ENCODE peak calls at places on chromosomes 3 and 15, in four cellular contexts. J is left ventricle myocardium inferior; Z is CD4-positive, CD25-positive, alpha-beta regulatory T cell; T is Karpas-422. N is an unnamed sample.
A peak's percentile ranks its signal among the peaks of the same experiment; 100 is the strongest.

GRCh38 chr3:39249453-39250115 is 30.3 kb downstream of the CX3CR1 start:
- DNase-seq in J (no peak), Z (no peak), T (no peak), N (no peak)

GRCh38 chr15:73818308-73818985 is 54.9 kb upstream of the TBC1D21 start:
- DNase-seq in J (no peak), Z (no peak), T (no peak), N (no peak)

GRCh38 chr3:16668776-16669545 is 63.7 kb upstream of the DAZL start:
- DNase-seq in J (no peak), Z (no peak), T (no peak), N (no peak)

GRCh38 chr3:109899930-109900329 is 562.6 kb upstream of the DPPA4 start:
- DNase-seq in J (no peak), Z (no peak), T (no peak), N (no peak)

GRCh38 chr3:138441742-138442141 is 7.3 kb downstream of the ESYT3 start:
- DNase-seq in J (no peak), Z (no peak), T (no peak), N (no peak)

GRCh38 chr15:57457726-57458125 is 81.4 kb downstream of the CGNL1 start:
- DNase-seq in J (no peak), Z (no peak), T (no peak), N (no peak)

GRCh38 chr3:127789051-127789450 is 33.3 kb downstream of the MGLL start:
- DNase-seq in J (no peak), Z (no peak), T (no peak), N (no peak)

GRCh38 chr3:194476784-194477183 is 10.0 kb downstream of the ATP13A3 start:
- DNase-seq in J (peak; percentile 46), Z (no peak), T (no peak), N (peak; percentile 65)

GRCh38 chr3:197367081-197367780 is 68.8 kb upstream of the DLG1 start:
- DNase-seq in J (no peak), Z (no peak), T (no peak), N (no peak)

GRCh38 chr3:129603561-129603942 is 2.9 kb downstream of the PLXND1 start:
- DNase-seq in J (no peak), Z (no peak), T (no peak), N (no peak)

GRCh38 chr15:62569460-62570404 is 404.6 kb upstream of the C2CD4B start:
- DNase-seq in J (peak; percentile 64), Z (no peak), T (no peak), N (peak; percentile 79)

GRCh38 chr3:115835946-115836345 is 212.6 kb downstream of the GAP43 start:
- DNase-seq in J (no peak), Z (no peak), T (no peak), N (no peak)

GRCh38 chr15:78077053-78077859 is at the start of gene TBC1D2B:
- DNase-seq in J (peak; percentile 72), Z (peak; percentile 65), T (peak; percentile 82), N (peak; percentile 85)

GRCh38 chr3:74332165-74332564 is 282.3 kb downstream of the CNTN3 start:
- DNase-seq in J (no peak), Z (no peak), T (no peak), N (no peak)

GRCh38 chr3:65545429-65545828 is 493.3 kb downstream of the MAGI1 start:
- DNase-seq in J (no peak), Z (no peak), T (no peak), N (no peak)

GRCh38 chr3:129992781-129993180 is 18.3 kb downstream of the TRH start:
- DNase-seq in J (no peak), Z (no peak), T (peak; percentile 49), N (no peak)

GRCh38 chr3:132088291-132088690 is 53.5 kb upstream of the CPNE4 start:
- DNase-seq in J (no peak), Z (no peak), T (no peak), N (no peak)

GRCh38 chr3:129020691-129021090 is 19.6 kb downstream of the EFCC1 start:
- DNase-seq in J (no peak), Z (no peak), T (no peak), N (no peak)

GRCh38 chr3:101932326-101933108 is 83.2 kb downstream of the NFKBIZ start:
- DNase-seq in J (no peak), Z (no peak), T (no peak), N (no peak)

GRCh38 chr15:65927545-65927944 is 58.3 kb downstream of the RAB11A start:
- DNase-seq in J (no peak), Z (no peak), T (no peak), N (no peak)

GRCh38 chr3:9223683-9224082 is 25.8 kb downstream of the SRGAP3 start:
- DNase-seq in J (no peak), Z (no peak), T (no peak), N (no peak)

GRCh38 chr3:3071136-3071535 is 39.0 kb downstream of the IL5RA start:
- DNase-seq in J (no peak), Z (no peak), T (no peak), N (no peak)

GRCh38 chr3:96814581-96815567 is at the start of gene EPHA6:
- DNase-seq in J (no peak), Z (no peak), T (no peak), N (no peak)

GRCh38 chr3:149653136-149653535 is 4.7 kb downstream of the WWTR1 start:
- DNase-seq in J (no peak), Z (no peak), T (no peak), N (no peak)

GRCh38 chr3:193783166-193783896 is 190.3 kb downstream of the OPA1 start:
- DNase-seq in J (no peak), Z (no peak), T (no peak), N (no peak)

GRCh38 chr15:35000511-35000910 is 12.4 kb upstream of the ZNF770 start:
- DNase-seq in J (no peak), Z (no peak), T (no peak), N (no peak)

GRCh38 chr3:31275038-31275562 is 257.6 kb upstream of the STT3B start:
- DNase-seq in J (no peak), Z (no peak), T (no peak), N (no peak)

GRCh38 chr3:141006344-141006743 is 44.8 kb upstream of the SPSB4 start:
- DNase-seq in J (no peak), Z (no peak), T (no peak), N (no peak)

GRCh38 chr3:85842081-85842480 is 883.3 kb downstream of the CADM2 start:
- DNase-seq in J (no peak), Z (no peak), T (no peak), N (no peak)

GRCh38 chr15:42194502-42194901 is 13.6 kb downstream of the VPS39 start:
- DNase-seq in J (no peak), Z (no peak), T (no peak), N (no peak)

GRCh38 chr3:195555110-195555509 is 12.0 kb upstream of the PPP1R2 start:
- DNase-seq in J (no peak), Z (no peak), T (no peak), N (no peak)

GRCh38 chr3:16551342-16551976 is 38.0 kb upstream of the RFTN1 start:
- DNase-seq in J (no peak), Z (no peak), T (peak; percentile 29), N (no peak)

GRCh38 chr3:44339181-44339741 is 695 bp downstream of the TCAIM start:
- DNase-seq in J (no peak), Z (no peak), T (no peak), N (no peak)

GRCh38 chr3:57157666-57158065 is 7.5 kb downstream of the IL17RD start:
- DNase-seq in J (no peak), Z (no peak), T (no peak), N (no peak)

GRCh38 chr3:57152761-57153160 is 12.4 kb downstream of the IL17RD start:
- DNase-seq in J (no peak), Z (no peak), T (no peak), N (no peak)

GRCh38 chr3:57152150-57152549 is 13.0 kb downstream of the IL17RD start:
- DNase-seq in J (peak; percentile 33), Z (no peak), T (no peak), N (no peak)

GRCh38 chr3:57155214-57155613 is 9.9 kb downstream of the IL17RD start:
- DNase-seq in J (no peak), Z (no peak), T (no peak), N (no peak)

GRCh38 chr3:57154470-57154869 is 10.7 kb downstream of the IL17RD start:
- DNase-seq in J (no peak), Z (no peak), T (no peak), N (no peak)
- H3K4me1 ChIP-seq in J (peaks cover 63% of the 10 kb centered on the region), Z (peaks cover 9% of the 10 kb centered on the region), T (peaks cover 3% of the 10 kb centered on the region), N (no peaks in the 10 kb centered on the region)

DNA sequence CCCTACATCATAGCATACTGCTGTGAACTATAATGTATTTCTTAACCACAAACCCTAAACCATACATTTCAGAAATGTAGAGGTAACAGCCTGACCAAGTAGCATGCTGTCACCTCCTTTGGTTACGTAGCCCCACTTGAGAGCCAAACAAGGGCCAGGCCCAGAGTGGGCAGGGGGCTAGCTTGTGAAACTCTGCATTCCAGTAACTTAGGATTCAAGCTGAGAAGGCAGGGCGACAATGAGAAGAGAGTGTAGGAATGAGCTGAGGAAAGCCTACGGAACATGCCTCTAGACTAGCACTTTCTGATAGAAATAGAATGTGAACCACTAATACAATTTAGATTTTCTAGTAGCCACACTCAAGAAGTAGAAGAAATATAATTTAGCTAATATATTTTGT is 135.9 kb downstream of the GREM1 start:
- DNase-seq in J (no peak), Z (no peak), T (no peak), N (no peak)
- H3K4me1 ChIP-seq in J (no peaks in the 10 kb centered on the region), Z (no peaks in the 10 kb centered on the region), T (no peaks in the 10 kb centered on the region), N (no peaks in the 10 kb centered on the region)

GRCh38 chr15:67884009-67884408 is 44.2 kb upstream of the RNU6-1 start:
- DNase-seq in J (no peak), Z (no peak), T (no peak), N (no peak)
- H3K4me1 ChIP-seq in J (peaks cover 24% of the 10 kb centered on the region), Z (peaks cover 11% of the 10 kb centered on the region), T (peaks cover 30% of the 10 kb centered on the region), N (no peaks in the 10 kb centered on the region)

DNA sequence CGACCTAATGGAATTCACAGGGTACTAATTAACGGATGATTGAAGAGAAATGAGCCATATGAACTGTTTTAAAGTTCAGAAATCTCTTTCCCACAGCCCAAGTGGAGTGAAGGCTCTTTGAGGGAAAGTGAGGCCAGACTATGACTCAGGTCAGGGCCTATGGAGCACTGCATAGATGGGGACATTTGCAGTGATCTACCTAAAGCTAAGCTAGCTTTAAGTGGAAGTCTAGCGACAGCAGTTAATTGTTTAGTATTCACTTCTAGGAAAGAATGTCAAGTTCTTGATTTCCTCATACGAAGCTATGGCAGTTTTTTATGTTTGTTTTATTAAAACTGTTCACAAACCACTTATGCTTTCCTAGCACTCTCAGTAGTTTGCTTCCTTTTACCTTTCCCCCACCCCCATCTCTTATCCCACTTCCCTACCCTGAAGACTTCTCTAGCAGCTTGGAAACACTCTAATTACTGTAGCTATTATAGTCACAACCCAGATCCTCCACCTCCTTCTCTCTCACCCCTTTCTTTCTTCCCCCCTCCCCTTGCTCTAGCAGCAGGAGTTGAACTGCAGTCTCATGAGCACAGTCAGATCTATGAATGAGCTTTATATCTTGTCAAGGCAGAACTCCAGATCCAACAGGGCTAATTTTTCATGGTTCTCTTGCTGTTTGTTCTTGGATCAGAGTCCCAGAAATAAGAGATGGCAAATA is 6.2 kb downstream of the ZNF609 start:
- DNase-seq in J (no peak), Z (no peak), T (no peak), N (no peak)
- H3K4me1 ChIP-seq in J (peaks cover 63% of the 10 kb centered on the region), Z (peaks cover 31% of the 10 kb centered on the region), T (peaks cover 46% of the 10 kb centered on the region), N (peaks cover 20% of the 10 kb centered on the region)

GRCh38 chr3:46932455-46933225 is 43.9 kb downstream of the CCDC12 start:
- DNase-seq in J (no peak), Z (no peak), T (peak; percentile 77), N (peak; percentile 57)

GRCh38 chr3:46930945-46931403 is 45.6 kb downstream of the CCDC12 start:
- DNase-seq in J (no peak), Z (no peak), T (no peak), N (no peak)

GRCh38 chr3:46933261-46933660 is 43.3 kb downstream of the CCDC12 start:
- DNase-seq in J (no peak), Z (no peak), T (peak; percentile 85), N (peak; percentile 24)

GRCh38 chr3:46930176-46930944 is 46.2 kb downstream of the CCDC12 start:
- DNase-seq in J (no peak), Z (no peak), T (peak; percentile 72), N (peak; percentile 53)

GRCh38 chr3:46931631-46932441 is 44.7 kb downstream of the CCDC12 start:
- DNase-seq in J (peak; percentile 71), Z (no peak), T (no peak), N (peak; percentile 86)
- H3K4me1 ChIP-seq in J (peaks cover 100% of the 10 kb centered on the region), Z (peaks cover 59% of the 10 kb centered on the region), T (peaks cover 100% of the 10 kb centered on the region), N (peaks cover 39% of the 10 kb centered on the region)

N was measured in Peyer's patch.